ENCODE peak calls at places on chromosome 9, in eight cellular contexts. X, T, H, Y, Q, S, E and P are unnamed samples. For H3K27me3, the result is how much of the 10 kb centered on the place peaks cover.

GRCh38 chr9:115301581-115301980 is 183.6 kb upstream of the TNC start:
- DNase-seq in S (no peak), Y (no peak), T (no peak), Q (no peak), E (no peak), H (no peak), X (no peak), P (no peak)

GRCh38 chr9:92151691-92152393 is 36.6 kb upstream of the SPTLC1 start:
- DNase-seq in H (peak), E (no peak), T (peak), Q (no peak), S (no peak), X (peak), Y (peak), P (no peak)

GRCh38 chr9:14203366-14204056 is 110.4 kb downstream of the NFIB start:
- DNase-seq in X (peak), H (peak), S (peak), Y (no peak), T (no peak), E (peak), Q (no peak), P (no peak)

GRCh38 chr9:87682085-87682484 is 43.8 kb upstream of the CTSL start:
- DNase-seq in T (peak), E (no peak), H (no peak), Y (no peak), X (no peak), S (no peak), Q (no peak), P (no peak)

GRCh38 chr9:131203438-131204219 is 72.7 kb downstream of the FAM78A start:
- DNase-seq in T (no peak), E (no peak), H (no peak), S (no peak), Q (no peak), Y (no peak), X (no peak), P (no peak)

GRCh38 chr9:13898957-13899356 is 415.0 kb downstream of the NFIB start:
- DNase-seq in T (no peak), X (peak), Q (no peak), H (no peak), S (peak), Y (no peak), E (no peak), P (no peak)

GRCh38 chr9:92501671-92502393 is 19.5 kb upstream of the ASPN start:
- DNase-seq in Q (no peak), X (peak), Y (peak), T (peak), H (peak), E (peak), S (no peak), P (no peak)

GRCh38 chr9:97735070-97735600 is 38.0 kb upstream of the XPA start:
- DNase-seq in Q (no peak), T (no peak), E (no peak), X (no peak), S (no peak), Y (no peak), H (no peak), P (no peak)

GRCh38 chr9:13033959-13034695 is 245.4 kb downstream of the MPDZ start:
- DNase-seq in H (peak), Q (no peak), T (peak), Y (peak), X (peak), E (peak), S (peak), P (peak)

GRCh38 chr9:92133949-92134604 is 18.9 kb upstream of the SPTLC1 start:
- DNase-seq in Y (peak), T (peak), E (peak), H (peak), Q (no peak), X (peak), S (peak), P (peak)

GRCh38 chr9:18905033-18905882 is 127.8 kb downstream of the SAXO1 start:
- DNase-seq in S (no peak), E (no peak), Q (no peak), X (no peak), H (no peak), T (no peak), Y (peak), P (no peak)

GRCh38 chr9:130222833-130223232 is 42.7 kb upstream of the HMCN2 start:
- DNase-seq in Y (no peak), E (no peak), T (no peak), H (no peak), X (no peak), Q (no peak), S (no peak), P (no peak)

GRCh38 chr9:110712955-110713354 is 44.4 kb downstream of the MUSK start:
- DNase-seq in Q (no peak), X (no peak), H (no peak), E (no peak), S (no peak), Y (peak), T (no peak), P (no peak)
- H3K27me3 ChIP-seq in Q (under half), X (under half), H (under half), E (under half), S (under half), Y (under half), T (under half), P (under half)

GRCh38 chr9:126986506-126986951 is 71.9 kb downstream of the RALGPS1 start:
- DNase-seq in H (no peak), S (no peak), E (no peak), Y (peak), X (no peak), Q (no peak), T (no peak), P (no peak)

GRCh38 chr9:126992427-126992826 is 77.8 kb downstream of the RALGPS1 start:
- DNase-seq in H (no peak), Q (no peak), S (no peak), E (no peak), Y (no peak), T (no peak), X (no peak), P (no peak)

GRCh38 chr9:126988857-126989256 is 74.3 kb downstream of the RALGPS1 start:
- DNase-seq in Q (no peak), Y (no peak), X (no peak), H (no peak), T (no peak), E (no peak), S (no peak), P (no peak)

GRCh38 chr9:126991170-126991569 is 76.6 kb downstream of the RALGPS1 start:
- DNase-seq in S (no peak), T (no peak), Y (no peak), E (no peak), H (no peak), X (no peak), Q (no peak), P (no peak)

DNA sequence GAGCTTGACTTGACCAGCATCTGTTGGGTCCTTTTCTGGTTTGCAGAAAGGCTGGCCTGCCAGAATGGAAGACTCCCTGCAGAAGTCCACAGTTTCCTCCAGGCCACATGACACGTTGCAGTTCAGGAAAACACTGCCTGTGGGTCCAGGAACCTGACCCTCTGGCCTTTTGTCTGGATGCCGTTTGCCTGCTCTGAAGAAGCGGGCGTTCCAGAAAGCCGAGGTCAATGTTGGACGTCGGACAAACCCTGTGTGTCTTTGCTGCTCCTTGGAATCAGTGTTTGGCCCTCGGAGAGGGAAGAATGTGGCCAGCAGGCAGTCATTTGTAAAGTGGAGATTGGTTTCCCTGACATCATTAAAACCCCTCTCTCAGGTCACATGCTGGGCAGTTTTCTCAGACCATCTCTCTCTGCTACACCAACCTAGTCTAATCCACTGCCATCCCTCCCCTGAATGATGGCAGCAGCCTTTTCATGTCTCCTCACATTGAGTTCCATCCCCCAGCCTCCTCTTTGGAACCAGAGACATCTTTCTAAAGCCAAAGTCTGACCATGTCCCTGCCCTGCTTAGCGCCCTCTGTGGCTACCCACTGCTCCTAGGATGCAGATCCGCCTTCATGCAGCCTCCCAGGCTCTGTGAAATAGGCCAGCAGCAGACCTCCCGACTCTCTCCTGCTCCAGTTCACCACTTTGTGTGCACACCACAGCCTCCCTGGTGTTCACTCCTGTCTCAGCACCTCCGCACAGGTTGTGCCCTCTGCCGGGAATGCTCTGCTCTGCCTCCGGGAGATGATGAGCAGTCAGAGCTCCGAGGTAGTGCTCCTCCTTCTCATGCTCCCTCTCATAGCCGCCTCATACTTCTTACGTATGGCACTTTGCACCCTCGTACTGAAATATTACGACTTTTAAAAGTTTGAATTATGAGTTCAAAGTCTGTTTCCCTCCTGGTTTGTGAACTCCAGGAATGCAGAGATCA is 75.6 kb downstream of the RALGPS1 start:
- DNase-seq in T (peak), E (no peak), Q (no peak), S (peak), X (peak), H (peak), Y (no peak), P (no peak)
- TF ChIP-seq CTCF in T (no peak), E (no peak), Q (no peak), S (no peak), X (no peak), H (no peak), Y (no peak), P (no peak)

DNA sequence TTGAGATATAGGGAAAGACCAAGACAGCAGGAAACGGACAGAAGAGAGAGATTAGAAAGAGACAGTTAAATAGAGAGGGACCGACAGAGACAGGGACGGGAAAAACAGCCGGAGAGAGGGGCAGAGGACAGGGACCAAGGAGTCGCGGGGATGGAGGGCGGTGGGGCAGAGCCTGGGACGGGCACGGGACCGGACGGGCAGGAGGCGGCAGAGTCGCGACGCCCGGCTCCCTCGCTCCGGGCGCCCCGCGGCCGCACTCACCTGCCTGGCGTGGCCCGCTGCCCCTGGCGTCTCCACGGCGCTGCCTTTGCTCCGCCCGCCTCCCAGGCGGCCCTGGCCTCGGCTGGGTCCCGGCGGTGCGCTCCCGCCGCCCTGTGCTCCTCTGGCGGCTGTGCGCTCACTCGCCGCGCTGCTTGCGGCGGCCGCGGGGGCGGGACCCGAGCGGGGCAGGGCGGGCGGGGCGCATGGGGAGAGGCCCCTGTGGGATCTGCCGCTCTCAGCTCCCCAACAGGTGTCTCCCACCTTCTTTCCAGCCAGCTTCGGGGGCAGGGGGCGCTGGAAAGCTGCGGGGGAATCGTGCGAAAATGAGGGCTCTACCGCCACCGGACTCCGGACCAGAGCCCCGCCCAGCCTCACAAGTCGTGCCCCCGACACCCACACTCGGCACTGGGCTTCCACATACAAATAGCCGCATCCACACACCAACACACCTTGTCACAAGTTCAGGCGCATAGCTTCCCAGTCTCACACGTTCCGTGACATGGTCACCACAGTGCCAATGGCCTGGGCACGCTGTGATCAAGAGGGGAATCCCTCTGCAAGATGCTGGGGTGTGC is at the start of gene ARID3C:
- DNase-seq in Q (no peak), E (peak), T (no peak), Y (peak), S (no peak), H (no peak), X (no peak), P (peak)
- H3K27me3 ChIP-seq in Q (half or more), E (under half), T (under half), Y (under half), S (half or more), H (half or more), X (half or more), P (half or more)

DNA sequence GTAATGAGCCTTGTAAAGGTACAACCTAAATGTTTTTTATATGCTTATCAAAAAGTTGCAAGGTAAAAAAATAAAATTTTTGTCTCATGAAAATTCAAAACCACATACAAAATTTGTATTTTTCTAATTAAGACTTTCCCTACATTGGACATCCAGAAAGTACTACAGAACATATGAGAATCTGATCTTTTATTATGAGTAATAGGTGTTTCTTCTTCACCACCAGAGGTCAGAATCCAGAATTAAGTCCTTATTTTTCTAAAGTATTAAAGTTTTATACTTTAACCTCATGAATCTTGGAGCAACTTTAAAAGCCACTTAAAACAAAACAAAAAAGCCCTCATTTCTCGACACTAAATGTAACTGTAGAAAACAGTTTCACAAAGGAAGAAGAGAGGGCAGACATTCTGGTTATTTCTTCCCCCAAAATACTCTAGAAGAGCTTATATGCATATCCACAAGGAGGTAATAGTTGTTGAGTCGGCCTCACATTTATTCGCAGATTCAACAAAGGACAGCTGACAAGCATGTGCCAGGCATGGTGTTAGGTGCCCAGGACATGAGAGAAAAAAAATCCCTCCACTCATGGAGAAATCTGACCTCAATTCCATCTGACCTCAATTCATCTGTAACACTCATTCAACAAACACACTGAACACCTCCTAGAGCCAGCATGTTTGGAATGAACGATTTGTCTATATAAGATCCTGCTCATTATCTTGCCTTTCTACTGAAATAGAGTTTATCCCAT is 69.2 kb downstream of the MLLT3 start:
- DNase-seq in Q (no peak), X (no peak), Y (peak), T (no peak), H (no peak), S (no peak), E (no peak), P (no peak)
- TF ChIP-seq CTCF in Q (peak), X (peak), Y (peak), T (peak), H (peak), S (no peak), E (peak), P (no peak)